ENCODE peak calls at places on chromosome 15, in four cellular contexts. P, U, T and H are unnamed samples.

GRCh38 chr15:59662260-59662659 is 4.9 kb upstream of the GTF2A2 start:
- DNase-seq in T (no peak), P (no peak), U (no peak), H (no peak)

GRCh38 chr15:76073554-76073953 is 13.8 kb downstream of the TMEM266 start:
- DNase-seq in P (peak; percentile 80), T (no peak), U (no peak), H (peak; percentile 62)

GRCh38 chr15:99451484-99451883 is 114.3 kb upstream of the MEF2A start:
- DNase-seq in U (no peak), T (no peak), P (no peak), H (no peak)

GRCh38 chr15:66169023-66169422 is 84.5 kb downstream of the MEGF11 start:
- DNase-seq in P (no peak), U (no peak), T (no peak), H (no peak)

GRCh38 chr15:92745845-92746271 is 90.3 kb upstream of the FAM174B start:
- DNase-seq in U (no peak), T (no peak), P (no peak), H (no peak)

GRCh38 chr15:76951161-76951714 is 19.7 kb downstream of the RCN2 start:
- DNase-seq in U (no peak), T (no peak), P (no peak), H (no peak)

GRCh38 chr15:71501344-71502128 is 308.8 kb upstream of the NR2E3 start:
- DNase-seq in T (no peak), P (no peak), U (no peak), H (peak; percentile 28)

GRCh38 chr15:60961541-60961940 is 267.6 kb downstream of the RORA start:
- DNase-seq in T (no peak), P (no peak), U (no peak), H (no peak)

GRCh38 chr15:60137711-60138396 is 133.7 kb downstream of the FOXB1 start:
- DNase-seq in U (no peak), T (no peak), P (peak; percentile 38), H (no peak)

GRCh38 chr15:33034588-33034987 is 159.9 kb downstream of the FMN1 start:
- DNase-seq in U (no peak), T (no peak), P (no peak), H (no peak)

GRCh38 chr15:66661432-66662096 is 40.5 kb upstream of the SMAD6 start:
- DNase-seq in T (peak; percentile 63), P (no peak), U (no peak), H (no peak)

GRCh38 chr15:77025066-77025435 is 30.1 kb downstream of the PSTPIP1 start:
- DNase-seq in T (no peak), P (no peak), U (peak; percentile 5), H (no peak)

GRCh38 chr15:75836953-75837321 is 6.3 kb upstream of the UBE2Q2 start:
- DNase-seq in P (peak; percentile 82), T (no peak), U (no peak), H (peak; percentile 85)

GRCh38 chr15:42078903-42079302 is 15.5 kb downstream of the PLA2G4D start:
- DNase-seq in T (no peak), P (no peak), U (no peak), H (no peak)

GRCh38 chr15:59825926-59826325 is 136.8 kb upstream of the BNIP2 start:
- DNase-seq in P (peak; percentile 82), U (no peak), T (no peak), H (peak; percentile 92)

GRCh38 chr15:79978694-79979519 is 7.9 kb upstream of the BCL2A1 start:
- DNase-seq in T (no peak), P (peak; percentile 64), U (no peak), H (peak; percentile 30)

GRCh38 chr15:55457401-55458022 is 49.2 kb downstream of the PIERCE2 start:
- DNase-seq in P (no peak), T (no peak), U (no peak), H (no peak)

GRCh38 chr15:89326316-89326715 is 8.3 kb downstream of the POLG start:
- DNase-seq in U (no peak), T (no peak), P (no peak), H (no peak)

GRCh38 chr15:59276225-59277178 is 69.9 kb downstream of the LDHAL6B start:
- DNase-seq in U (no peak), T (no peak), P (peak; percentile 92), H (peak; percentile 71)

GRCh38 chr15:66619152-66619903 is 53.5 kb upstream of the LCTL start:
- DNase-seq in T (peak; percentile 74), U (peak; percentile 85), P (peak; percentile 57), H (peak; percentile 68)

GRCh38 chr15:69730281-69731235 is 277.9 kb downstream of the RPLP1 start:
- DNase-seq in T (no peak), U (no peak), P (no peak), H (no peak)

GRCh38 chr15:85867250-85867649 is 72.5 kb upstream of the KLHL25 start:
- DNase-seq in T (no peak), P (no peak), U (no peak), H (no peak)

GRCh38 chr15:89028036-89028435 is 60.2 kb upstream of the ABHD2 start:
- DNase-seq in T (no peak), P (no peak), U (no peak), H (no peak)

GRCh38 chr15:27686971-27687370 is 412.1 kb downstream of the OCA2 start:
- DNase-seq in P (no peak), U (no peak), T (no peak), H (no peak)

GRCh38 chr15:101445109-101445508 is 44.4 kb downstream of the PCSK6 start:
- DNase-seq in T (no peak), U (no peak), P (no peak), H (no peak)

GRCh38 chr15:41904487-41905359 is 10.9 kb upstream of the SPTBN5 start:
- DNase-seq in T (peak; percentile 61), P (peak; percentile 42), U (peak; percentile 81), H (peak; percentile 66)

GRCh38 chr15:79896634-79897379 is at the start of gene MTHFS:
- DNase-seq in P (peak; percentile 80), U (peak; percentile 82), T (peak; percentile 81), H (peak; percentile 75)

GRCh38 chr15:71262599-71262998 is 147.3 kb downstream of the THSD4 start:
- DNase-seq in U (no peak), P (no peak), T (no peak), H (no peak)

GRCh38 chr15:31489801-31490646 is 163.4 kb downstream of the KLF13 start:
- DNase-seq in U (no peak), P (peak; percentile 45), T (no peak), H (peak; percentile 72)

GRCh38 chr15:57375827-57376694 is at the start of gene CGNL1:
- DNase-seq in P (no peak), T (peak; percentile 39), U (peak; percentile 69), H (no peak)

DNA sequence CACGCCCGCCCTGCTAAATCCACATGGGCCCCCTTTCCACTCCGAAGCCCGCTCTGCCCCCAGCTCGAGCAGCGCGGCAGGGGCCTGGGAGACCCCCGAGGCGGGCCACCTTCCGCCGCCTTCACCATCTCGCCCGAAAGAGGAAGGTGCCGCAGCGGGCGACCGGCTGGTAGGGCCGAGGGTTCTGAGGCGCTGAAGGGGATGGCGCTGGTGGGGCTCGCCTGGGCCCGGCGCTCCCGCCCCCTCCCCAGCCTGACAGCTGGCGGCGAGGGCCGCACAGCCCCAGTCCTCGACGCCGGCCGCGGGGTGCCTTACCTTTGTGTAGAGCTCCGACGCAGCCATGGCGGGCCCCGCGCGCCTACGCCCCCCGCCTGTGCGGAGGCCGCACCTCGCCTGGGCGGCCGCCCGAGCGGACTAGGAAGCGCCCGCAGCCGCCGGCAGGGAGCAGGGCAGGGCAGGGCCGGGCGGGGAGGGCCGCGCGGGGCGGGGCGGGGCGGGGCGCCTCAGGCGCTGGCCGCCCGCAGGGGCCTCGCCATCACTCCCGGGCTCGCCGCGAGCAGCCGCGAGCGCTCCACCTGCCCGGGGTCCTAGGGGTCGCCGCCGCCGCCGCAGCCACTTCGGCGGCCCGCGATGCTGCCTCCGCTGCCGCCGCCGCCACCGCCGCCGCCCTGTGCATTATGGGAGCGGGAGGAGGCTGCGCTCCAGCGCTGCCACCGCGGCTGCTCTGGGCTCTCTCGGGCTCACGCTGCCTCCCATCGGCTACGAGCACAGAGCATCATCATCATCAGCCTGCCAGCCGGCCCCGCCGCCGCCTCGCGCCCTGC is at the start of gene MYO5A:
- DNase-seq in U (peak; percentile 78), T (peak; percentile 76), P (peak; percentile 76), H (peak; percentile 65)
- TF ChIP-seq CTCF in U (no peak), T (peak; percentile 34), P (no peak), H (no peak)

GRCh38 chr15:73717802-73718201 is 33.6 kb downstream of the CD276 start:
- DNase-seq in T (no peak), P (no peak), U (peak; percentile 49), H (no peak)
- TF ChIP-seq CTCF in T (no peak), P (peak; percentile 10), U (peak; percentile 41), H (no peak)

GRCh38 chr15:74791667-74792066 is 9.8 kb downstream of the CSK start:
- DNase-seq in P (no peak), U (no peak), T (no peak), H (no peak)

GRCh38 chr15:74794248-74794969 is 12.5 kb downstream of the CSK start:
- DNase-seq in T (no peak), U (no peak), P (no peak), H (no peak)

GRCh38 chr15:74792227-74793016 is 10.5 kb downstream of the CSK start:
- DNase-seq in T (no peak), P (no peak), U (no peak), H (no peak)

GRCh38 chr15:74794970-74795349 is 13.1 kb downstream of the CSK start:
- DNase-seq in T (no peak), U (no peak), P (no peak), H (no peak)

GRCh38 chr15:74793135-74794028 is 11.5 kb downstream of the CSK start:
- DNase-seq in T (no peak), P (no peak), U (no peak), H (peak; percentile 43)
- TF ChIP-seq CTCF in T (peak; percentile 31), P (peak; percentile 16), U (no peak), H (no peak)

GRCh38 chr15:74482661-74483060 is 21.7 kb upstream of the UBL7 start:
- DNase-seq in T (no peak), U (peak; percentile 26), P (no peak), H (no peak)
- TF ChIP-seq CTCF in T (no peak), U (no peak), P (no peak), H (no peak)

DNA sequence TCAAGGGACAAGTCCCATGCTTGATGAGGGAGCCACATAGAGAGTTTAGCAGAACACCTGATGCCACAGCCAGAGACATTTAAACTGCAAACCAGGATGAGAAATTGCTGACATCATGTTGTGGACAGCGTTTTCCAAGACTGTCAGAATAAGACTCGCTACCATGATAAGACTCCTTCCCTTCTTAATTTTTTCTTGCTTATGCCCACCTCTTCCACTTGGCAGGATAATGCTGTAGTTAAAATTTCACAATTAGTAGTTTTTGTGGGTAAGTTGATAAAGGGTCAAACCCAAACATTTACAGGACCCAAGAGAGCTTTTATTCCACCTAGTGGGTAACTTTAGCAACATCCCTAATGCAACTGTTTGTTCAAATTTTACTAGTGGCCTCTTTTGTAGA is 3.0 kb upstream of the PIAS1 start:
- DNase-seq in T (no peak), U (no peak), P (no peak), H (no peak)
- TF ChIP-seq CTCF in T (no peak), U (no peak), P (peak; percentile 21), H (no peak)

GRCh38 chr15:35545825-35546580 is at the start of gene DPH6:
- DNase-seq in U (peak; percentile 84), P (peak; percentile 84), T (peak; percentile 87), H (peak; percentile 79)
- TF ChIP-seq CTCF in U (no peak), P (no peak), T (peak; percentile 41), H (no peak)